ENCODE peak calls at places on chromosomes 13 and 19, in four cellular contexts. S is heart right ventricle; D is CD4-positive, alpha-beta T cell; N is cardiac muscle cell. G is an unnamed sample. For H3K9me3, the result is how much of the 10 kb centered on the place peaks cover.

GRCh38 chr19:658059-658839 is 4.8 kb downstream of the RNF126 start:
- DNase-seq in N (no peak), S (peak), D (no peak), G (no peak)

GRCh38 chr19:41933131-41933458 is 4.8 kb upstream of the ERFL start:
- DNase-seq in D (no peak), N (no peak), S (no peak), G (no peak)

GRCh38 chr13:63631006-63631405 is 2215.4 kb upstream of the PCDH20 start:
- DNase-seq in D (no peak), S (no peak), N (no peak), G (no peak)

GRCh38 chr13:114108141-114108761 is 24.2 kb downstream of the RASA3 start:
- DNase-seq in D (peak), N (no peak), S (no peak), G (no peak)

GRCh38 chr13:44331446-44331845 is 42.2 kb upstream of the SERP2 start:
- DNase-seq in N (no peak), D (no peak), S (no peak), G (no peak)

GRCh38 chr13:93345642-93346220 is 119.1 kb downstream of the GPC6 start:
- DNase-seq in D (no peak), N (no peak), S (no peak), G (no peak)

GRCh38 chr19:3098141-3098514 is 4.0 kb downstream of the GNA11 start:
- DNase-seq in N (no peak), S (peak), D (no peak), G (no peak)

GRCh38 chr13:49499889-49500660 is 4.3 kb downstream of the PHF11 start:
- DNase-seq in N (no peak), D (no peak), S (no peak), G (no peak)

GRCh38 chr19:52566588-52566987 is 3.5 kb upstream of the ZNF701 start:
- DNase-seq in S (no peak), N (no peak), D (no peak), G (no peak)

GRCh38 chr13:59342396-59342795 is 821.3 kb downstream of the DIAPH3 start:
- DNase-seq in S (no peak), D (no peak), N (no peak), G (no peak)

GRCh38 chr13:77878186-77878585 is 40.4 kb downstream of the EDNRB start:
- DNase-seq in D (no peak), N (no peak), S (no peak), G (no peak)

GRCh38 chr13:108961542-108962125 is 332.2 kb downstream of the MYO16 start:
- DNase-seq in N (peak), D (no peak), S (no peak), G (no peak)

GRCh38 chr13:48275507-48275906 is 28.0 kb upstream of the RB1 start:
- DNase-seq in S (no peak), N (no peak), D (no peak), G (no peak)

GRCh38 chr13:41139296-41139966 is 6.8 kb upstream of the KBTBD6 start:
- DNase-seq in N (no peak), S (no peak), D (no peak), G (no peak)

GRCh38 chr19:37056776-37057175 is 21.5 kb upstream of the ZNF420 start:
- DNase-seq in D (no peak), S (no peak), N (no peak), G (no peak)

GRCh38 chr19:37055330-37055729 is 22.9 kb upstream of the ZNF420 start:
- DNase-seq in D (no peak), N (no peak), S (no peak), G (no peak)

GRCh38 chr19:37059142-37059541 is 19.1 kb upstream of the ZNF420 start:
- DNase-seq in N (no peak), S (no peak), D (no peak), G (no peak)
- H3K9me3 ChIP-seq in N (under half), S (under half), D (under half), G (under half)

GRCh38 chr19:7074705-7075282 is 5.3 kb downstream of the ZNF557 start:
- DNase-seq in D (no peak), S (no peak), N (no peak), G (no peak)

GRCh38 chr19:7076151-7076550 is 6.6 kb downstream of the ZNF557 start:
- DNase-seq in S (no peak), N (no peak), D (no peak), G (no peak)

GRCh38 chr19:7072541-7072940 is 3.0 kb downstream of the ZNF557 start:
- DNase-seq in S (no peak), D (no peak), N (no peak), G (no peak)

GRCh38 chr19:7083076-7083956 is 13.8 kb downstream of the ZNF557 start:
- DNase-seq in N (no peak), S (no peak), D (no peak), G (no peak)

DNA sequence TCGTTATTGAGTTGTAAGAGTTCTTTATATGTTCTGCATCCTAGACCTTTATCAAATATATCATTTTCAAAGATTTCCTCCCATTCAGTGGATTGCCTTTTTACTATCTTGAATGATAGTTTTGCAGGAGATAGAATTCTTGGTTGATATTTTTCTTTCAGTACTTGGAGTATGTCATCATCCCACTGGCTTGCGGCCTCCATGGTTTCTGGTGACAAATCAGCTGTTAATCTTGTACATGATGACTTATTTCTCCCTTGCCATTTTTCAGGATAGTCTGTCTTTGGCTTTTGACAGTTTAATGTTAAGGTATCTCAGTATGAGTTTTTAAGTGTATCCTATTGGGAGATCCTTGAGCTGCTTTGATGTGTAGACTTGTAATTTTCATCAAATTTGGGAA is 8.5 kb downstream of the ZNF557 start:
- DNase-seq in D (no peak), N (no peak), S (no peak), G (no peak)
- H3K9me3 ChIP-seq in D (half or more), N (under half), S (under half), G (half or more)

GRCh38 chr19:57872450-57872849 is 16.4 kb downstream of the ZNF814 start:
- DNase-seq in S (no peak), D (no peak), N (no peak), G (no peak)
- H3K9me3 ChIP-seq in S (under half), D (half or more), N (under half), G (under half)

GRCh38 chr19:58107778-58108545 is 9.9 kb upstream of the ZSCAN18 start:
- DNase-seq in N (no peak), S (no peak), D (no peak), G (no peak)
- H3K9me3 ChIP-seq in N (under half), S (under half), D (half or more), G (under half)

G was measured in T-helper 17 cell.